ENCODE peak calls at places on chromosomes 1 and 21, in six cellular contexts. R is fibroblast of lung, U is WERI-Rb-1, Y is Peyer's patch, Q is cardiac muscle cell, W is uterus. X is an unnamed sample.

GRCh38 chr1:145895471-145895870 is 9.8 kb upstream of the ANKRD35 start:
- DNase-seq in R (no peak), U (no peak), Y (no peak), Q (no peak), W (no peak), X (no peak)

GRCh38 chr1:115377411-115377810 is 39.4 kb upstream of the NGF start:
- DNase-seq in R (peak; percentile 31), U (no peak), Y (no peak), Q (no peak), W (no peak), X (no peak)

GRCh38 chr1:10606070-10606469 is 131.3 kb downstream of the PEX14 start:
- DNase-seq in R (peak; percentile 71), U (no peak), Y (no peak), Q (no peak), W (no peak), X (no peak)

GRCh38 chr1:57122031-57122430 is 156.2 kb upstream of the C8B start:
- DNase-seq in R (no peak), U (no peak), Y (no peak), Q (peak; percentile 33), W (no peak), X (no peak)

GRCh38 chr1:156703336-156703735 is 2.0 kb downstream of the CRABP2 start:
- DNase-seq in R (no peak), U (no peak), Y (no peak), Q (no peak), W (no peak), X (no peak)

GRCh38 chr1:66282343-66282852 is 251.6 kb upstream of the SGIP1 start:
- DNase-seq in R (peak; percentile 91), U (no peak), Y (peak; percentile 72), Q (peak; percentile 87), W (peak; percentile 23), X (no peak)

GRCh38 chr1:1085171-1085841 is 11.2 kb upstream of the RNF223 start:
- DNase-seq in R (no peak), U (no peak), Y (no peak), Q (no peak), W (peak; percentile 12), X (no peak)

GRCh38 chr21:36626791-36627190 is 72.1 kb upstream of the SIM2 start:
- DNase-seq in R (no peak), U (no peak), Y (no peak), Q (no peak), W (no peak), X (no peak)

GRCh38 chr1:4397196-4397595 is 257.2 kb upstream of the AJAP1 start:
- DNase-seq in R (peak; percentile 5), U (no peak), Y (no peak), Q (no peak), W (no peak), X (no peak)

GRCh38 chr1:12010751-12011570 is 8.3 kb upstream of the MIIP start:
- DNase-seq in R (no peak), U (peak; percentile 69), Y (no peak), Q (no peak), W (no peak), X (no peak)

GRCh38 chr1:226887006-226887405 is 16.6 kb downstream of the PSEN2 start:
- DNase-seq in R (no peak), U (peak; percentile 54), Y (no peak), Q (no peak), W (no peak), X (no peak)

GRCh38 chr1:54557956-54558355 is 9.9 kb downstream of the ACOT11 start:
- DNase-seq in R (no peak), U (no peak), Y (no peak), Q (no peak), W (no peak), X (no peak)

GRCh38 chr1:154478013-154478412 is 24.0 kb upstream of the TDRD10 start:
- DNase-seq in R (no peak), U (no peak), Y (peak; percentile 84), Q (no peak), W (no peak), X (no peak)

GRCh38 chr1:7322283-7322785 is 448.8 kb upstream of the VAMP3 start:
- DNase-seq in R (no peak), U (no peak), Y (no peak), Q (no peak), W (no peak), X (no peak)

GRCh38 chr1:163922743-163923186 is 601.0 kb downstream of the NUF2 start:
- DNase-seq in R (no peak), U (no peak), Y (no peak), Q (no peak), W (no peak), X (no peak)

GRCh38 chr1:27858949-27859576 is 13.3 kb upstream of the THEMIS2 start:
- DNase-seq in R (no peak), U (no peak), Y (no peak), Q (no peak), W (no peak), X (no peak)

GRCh38 chr1:62689524-62689923 is 1.3 kb upstream of the DOCK7 start:
- DNase-seq in R (peak; percentile 80), U (no peak), Y (no peak), Q (peak; percentile 57), W (no peak), X (no peak)

GRCh38 chr1:204623365-204623893 is 62.1 kb downstream of the LRRN2 start:
- DNase-seq in R (peak; percentile 56), U (peak; percentile 91), Y (peak; percentile 77), Q (peak; percentile 53), W (peak; percentile 41), X (no peak)

GRCh38 chr1:203055166-203055799 is 29.0 kb downstream of the PPFIA4 start:
- DNase-seq in R (no peak), U (peak; percentile 62), Y (no peak), Q (no peak), W (no peak), X (no peak)

GRCh38 chr1:206469411-206469932 is 804 bp upstream of the IKBKE start:
- DNase-seq in R (no peak), U (no peak), Y (no peak), Q (no peak), W (no peak), X (no peak)

GRCh38 chr1:155193275-155193990 is 14.3 kb downstream of the THBS3 start:
- DNase-seq in R (peak; percentile 88), U (peak; percentile 99), Y (peak; percentile 91), Q (peak; percentile 96), W (peak; percentile 96), X (peak; percentile 61)

GRCh38 chr1:204367956-204368355 is 8.2 kb upstream of the PLEKHA6 start:
- DNase-seq in R (no peak), U (no peak), Y (no peak), Q (no peak), W (no peak), X (no peak)

GRCh38 chr1:13228343-13228781 is 2.4 kb upstream of the PRAMEF18 start:
- DNase-seq in R (no peak), U (peak; percentile 22), Y (peak; percentile 71), Q (no peak), W (no peak), X (no peak)

GRCh38 chr1:25576459-25577150 is 33.2 kb downstream of the LDLRAP1 start:
- DNase-seq in R (no peak), U (no peak), Y (no peak), Q (no peak), W (no peak), X (no peak)

DNA sequence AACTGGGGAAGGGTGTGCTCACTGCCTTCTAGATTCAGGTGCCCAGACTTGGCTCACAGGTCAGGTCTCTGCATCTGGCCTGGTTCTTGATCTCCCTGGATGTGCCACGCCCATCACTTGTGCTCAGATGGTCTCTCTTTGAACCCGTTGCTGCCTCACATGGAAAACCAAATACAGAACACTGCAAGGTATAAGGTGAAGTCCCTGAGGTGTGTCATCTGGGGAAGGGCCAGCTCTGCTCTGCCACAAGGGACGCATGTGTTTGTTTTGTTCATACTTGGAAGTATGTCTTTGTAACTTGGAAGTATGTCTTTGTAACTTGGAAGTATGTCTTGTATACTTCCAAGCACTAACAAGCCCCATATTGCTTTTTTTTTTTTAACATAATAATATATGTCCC is 13.4 kb upstream of the CRNN start:
- DNase-seq in R (no peak), U (no peak), Y (no peak), Q (no peak), W (no peak), X (no peak)
- H3K9me3 ChIP-seq in R (no peaks in the 10 kb centered on the region), U (peaks cover 11% of the 10 kb centered on the region), Y (no peaks in the 10 kb centered on the region), Q (no peaks in the 10 kb centered on the region), W (no peaks in the 10 kb centered on the region), X (peaks cover 11% of the 10 kb centered on the region)

DNA sequence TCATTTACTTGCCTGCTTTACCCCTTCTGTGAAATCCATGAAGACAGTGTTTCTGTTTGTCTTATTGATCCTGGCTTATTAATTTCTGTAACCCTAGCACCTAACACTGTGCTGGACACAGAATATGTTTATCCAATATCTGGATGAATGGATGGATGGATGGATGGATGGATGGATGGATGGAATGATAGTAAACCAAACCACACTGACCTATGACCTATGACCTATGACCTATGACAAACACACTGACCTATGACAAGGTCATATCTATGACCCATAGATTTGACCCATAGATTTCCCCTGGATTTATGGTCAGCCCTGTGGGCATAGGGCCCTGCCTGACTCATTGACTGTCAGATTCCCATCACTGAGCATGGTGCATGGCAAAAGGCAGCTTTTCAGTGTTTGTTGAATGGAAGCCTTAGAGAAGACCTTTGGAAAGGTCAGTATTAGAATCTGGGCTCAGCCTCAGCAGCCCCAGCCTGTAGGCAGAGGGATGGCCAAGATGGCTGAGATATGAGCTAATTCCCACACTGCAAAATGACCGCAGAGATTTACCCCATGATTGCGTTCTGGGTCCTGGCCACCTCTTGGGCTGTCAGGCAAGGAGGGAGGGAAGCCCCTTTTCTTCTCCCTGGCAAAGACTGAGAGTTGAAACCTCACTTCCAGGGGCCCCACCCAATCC is 24.6 kb downstream of the IGSF21 start:
- DNase-seq in R (no peak), U (no peak), Y (no peak), Q (no peak), W (no peak), X (no peak)
- H3K4me3 ChIP-seq in R (no peak overlapping the region), U (no peak overlapping the region), Y (no peak overlapping the region), Q (no peak overlapping the region), W (no peak overlapping the region), X (no peak overlapping the region)

DNA sequence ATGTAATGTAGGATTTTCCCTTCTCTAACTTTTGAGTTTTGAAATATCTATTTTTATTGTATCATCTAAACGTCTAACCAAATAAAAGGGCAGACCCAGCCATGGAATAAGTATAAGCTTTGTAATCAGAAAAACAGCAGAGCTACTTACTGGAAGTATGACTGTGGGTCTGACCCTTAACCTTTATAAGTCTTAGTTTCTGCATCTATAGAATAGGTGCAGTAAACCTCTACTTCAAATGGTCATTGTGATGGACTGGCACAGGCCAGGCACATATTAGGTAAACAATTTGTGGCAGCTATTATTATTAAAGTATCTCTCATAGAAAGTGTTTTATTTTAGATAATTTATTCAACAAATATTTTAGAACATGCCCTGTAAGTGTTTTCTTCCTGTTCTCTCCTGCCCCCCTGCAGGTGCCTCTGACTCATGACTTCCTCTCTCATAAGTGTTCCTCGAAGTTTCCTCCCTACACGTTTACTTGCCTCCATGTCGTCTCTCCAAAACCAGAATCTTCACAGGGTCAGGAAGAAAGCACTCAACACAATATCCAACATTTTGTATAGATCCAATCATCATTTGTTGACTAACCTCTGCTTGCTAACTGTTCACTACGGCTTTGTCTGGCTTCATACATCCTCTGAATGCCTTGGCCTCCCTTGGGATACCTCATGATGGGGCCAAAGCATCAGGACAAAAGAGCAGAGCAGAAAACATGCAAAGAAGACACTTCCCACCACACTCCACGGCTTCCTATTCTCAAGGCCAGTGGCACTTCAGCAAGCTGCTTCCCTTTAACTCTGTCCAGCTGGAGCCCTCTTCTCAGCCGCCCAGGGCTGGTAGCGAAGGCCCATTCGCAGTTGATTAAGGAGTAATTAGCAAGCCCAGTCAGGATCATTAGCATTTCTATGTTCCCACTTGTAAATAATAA is 224.6 kb upstream of the FGGY start:
- DNase-seq in R (peak; percentile 39), U (no peak), Y (peak; percentile 78), Q (peak; percentile 26), W (no peak), X (no peak)
- H3K9me3 ChIP-seq in R (no peaks in the 10 kb centered on the region), U (no peaks in the 10 kb centered on the region), Y (no peaks in the 10 kb centered on the region), Q (no peaks in the 10 kb centered on the region), W (no peaks in the 10 kb centered on the region), X (no peaks in the 10 kb centered on the region)

GRCh38 chr1:173044656-173045055 is 6.1 kb downstream of the TNFSF18 start:
- DNase-seq in R (no peak), U (no peak), Y (no peak), Q (no peak), W (no peak), X (no peak)
- H3K4me3 ChIP-seq in R (no peak overlapping the region), U (no peak overlapping the region), Y (no peak overlapping the region), Q (no peak overlapping the region), W (no peak overlapping the region), X (no peak overlapping the region)

X was measured in ascending aorta.